ENCODE peak calls at places on chromosomes 12 and 14, in six cellular contexts. N is WTC11; S is tibial artery; P is Peyer's patch; O is CD8-positive, alpha-beta T cell; R is neural crest cell. M is an unnamed sample.

GRCh38 chr12:113797535-113797868 is 168.6 kb downstream of the RBM19 start:
- DNase-seq in N (no peak), S (no peak), P (no peak), O (no peak), R (no peak), M (no peak)

GRCh38 chr12:62933220-62933870 is 1.6 kb downstream of the PPM1H start:
- DNase-seq in N (peak; percentile 75), S (no peak), P (no peak), O (no peak), R (no peak), M (peak; percentile 37)

GRCh38 chr14:21101802-21102413 is 1.0 kb downstream of the TMEM253 start:
- DNase-seq in N (no peak), S (no peak), P (no peak), O (no peak), R (no peak), M (no peak)

GRCh38 chr12:54036620-54037359 is 3.9 kb downstream of the HOXC5 start:
- DNase-seq in N (no peak), S (peak; percentile 83), P (no peak), O (no peak), R (no peak), M (no peak)

GRCh38 chr14:94227029-94227428 is 52.9 kb downstream of the PPP4R4 start:
- DNase-seq in N (no peak), S (no peak), P (no peak), O (no peak), R (no peak), M (no peak)

GRCh38 chr14:36426836-36427235 is 93.2 kb downstream of the NKX2-1 start:
- DNase-seq in N (no peak), S (no peak), P (no peak), O (no peak), R (no peak), M (peak; percentile 47)

GRCh38 chr12:28622416-28622815 is 432.2 kb downstream of the CCDC91 start:
- DNase-seq in N (no peak), S (no peak), P (no peak), O (no peak), R (no peak), M (no peak)

GRCh38 chr12:114396153-114396868 is 9.6 kb downstream of the TBX5 start:
- DNase-seq in N (no peak), S (no peak), P (no peak), O (no peak), R (no peak), M (no peak)

GRCh38 chr14:50334211-50334610 is 22.1 kb downstream of the DMAC2L start:
- DNase-seq in N (no peak), S (no peak), P (no peak), O (no peak), R (no peak), M (no peak)

GRCh38 chr14:71358209-71358931 is 451.1 kb downstream of the PCNX1 start:
- DNase-seq in N (no peak), S (no peak), P (no peak), O (no peak), R (no peak), M (no peak)

GRCh38 chr12:112191840-112192321 is 66.5 kb downstream of the TRAFD1 start:
- DNase-seq in N (no peak), S (no peak), P (no peak), O (no peak), R (no peak), M (no peak)

GRCh38 chr12:47964102-47964723 is 817 bp downstream of the TMEM106C start:
- DNase-seq in N (no peak), S (no peak), P (peak; percentile 19), O (no peak), R (no peak), M (peak; percentile 49)

GRCh38 chr12:113187588-113187987 is 2.1 kb downstream of the RITA1 start:
- DNase-seq in N (no peak), S (no peak), P (no peak), O (no peak), R (no peak), M (no peak)

GRCh38 chr14:43687866-43688265 is 819.2 kb downstream of the FSCB start:
- DNase-seq in N (no peak), S (no peak), P (no peak), O (no peak), R (no peak), M (no peak)

GRCh38 chr14:45135659-45136314 is at the start of gene FANCM:
- DNase-seq in N (peak; percentile 87), S (peak; percentile 96), P (peak; percentile 87), O (peak; percentile 87), R (peak; percentile 78), M (peak; percentile 78)

GRCh38 chr14:45135181-45135580 is 549 bp upstream of the FANCM start:
- DNase-seq in N (no peak), S (no peak), P (no peak), O (no peak), R (peak; percentile 5), M (no peak)

GRCh38 chr14:45133683-45134050 is 614 bp downstream of the FKBP3 start:
- DNase-seq in N (no peak), S (no peak), P (no peak), O (no peak), R (no peak), M (no peak)

GRCh38 chr14:45128963-45129629 is 5.2 kb downstream of the FKBP3 start:
- DNase-seq in N (no peak), S (no peak), P (no peak), O (no peak), R (no peak), M (no peak)

DNA sequence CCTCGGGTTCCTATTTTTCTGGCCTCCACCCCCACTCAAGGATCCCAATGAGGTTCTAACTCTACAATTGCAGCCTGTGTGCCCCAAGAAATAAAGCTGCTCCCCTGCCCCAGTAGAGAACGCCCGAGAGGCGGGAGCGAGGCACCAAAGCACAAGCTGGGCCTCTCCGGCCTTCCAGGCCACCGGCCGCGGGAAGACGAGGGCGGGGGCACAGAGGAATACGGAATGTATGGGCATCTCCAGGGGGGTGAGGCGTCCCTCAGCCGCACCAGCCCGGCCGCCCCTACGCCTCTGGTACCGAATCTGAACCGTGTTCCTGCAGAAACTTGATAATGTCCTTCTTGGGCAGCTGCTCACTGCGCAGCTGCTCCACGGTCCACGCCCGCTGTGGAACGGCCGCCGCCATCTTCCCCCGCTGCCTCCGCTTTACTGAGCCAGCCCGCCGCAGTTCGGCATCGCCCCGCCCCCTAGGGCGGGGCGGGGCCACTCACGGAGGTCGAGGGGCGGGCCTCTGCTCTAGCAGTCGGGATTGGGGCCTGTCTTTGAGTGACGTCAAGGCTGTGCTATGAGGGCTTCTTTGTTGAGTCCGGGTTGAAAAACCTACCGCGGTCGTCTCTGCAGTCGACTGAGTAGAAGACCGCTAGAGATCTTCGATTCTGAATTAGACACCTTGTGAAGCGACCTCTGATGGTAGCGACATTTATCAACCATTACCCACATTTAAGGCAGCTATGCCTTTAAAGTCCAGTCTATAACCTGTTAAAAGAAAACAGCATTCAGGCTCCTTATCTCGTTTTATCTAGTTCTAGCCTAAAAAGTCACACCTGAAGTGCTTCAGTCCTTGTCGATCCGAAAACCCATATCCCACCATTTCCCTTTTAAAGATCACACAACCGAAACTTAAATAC is at the start of gene FKBP3:
- DNase-seq in N (peak; percentile 95), S (peak; percentile 98), P (peak; percentile 98), O (peak; percentile 95), R (peak; percentile 83), M (peak; percentile 93)
- TF ChIP-seq CTCF in N (no peak), S (no peak), P (peak; percentile 44), O (no peak), R (no peak), M (no peak)

GRCh38 chr14:100375963-100376735 is 53.0 kb downstream of the SLC25A47 start:
- DNase-seq in N (peak; percentile 94), S (peak; percentile 98), P (peak; percentile 89), O (peak; percentile 90), R (peak; percentile 88), M (peak; percentile 97)
- TF ChIP-seq CTCF in N (no peak), S (no peak), P (peak; percentile 1), O (no peak), R (no peak), M (no peak)

GRCh38 chr12:45122776-45123380 is 72.0 kb upstream of the DBX2 start:
- DNase-seq in N (peak; percentile 22), S (no peak), P (no peak), O (no peak), R (no peak), M (no peak)
- TF ChIP-seq CTCF in N (no peak), S (no peak), P (no peak), O (no peak), R (peak; percentile 64), M (no peak)

GRCh38 chr14:73710737-73711136 is 3.4 kb downstream of the PNMA1 start:
- DNase-seq in N (no peak), S (no peak), P (no peak), O (no peak), R (no peak), M (no peak)

GRCh38 chr14:73712071-73712506 is 2.1 kb downstream of the PNMA1 start:
- DNase-seq in N (no peak), S (no peak), P (no peak), O (no peak), R (no peak), M (no peak)

GRCh38 chr14:73713804-73714655 is at the start of gene PNMA1:
- DNase-seq in N (peak; percentile 90), S (peak; percentile 95), P (peak; percentile 90), O (peak; percentile 87), R (peak; percentile 82), M (peak; percentile 96)

GRCh38 chr14:73713206-73713803 is 879 bp downstream of the PNMA1 start:
- DNase-seq in N (no peak), S (no peak), P (no peak), O (no peak), R (no peak), M (peak; percentile 63)

DNA sequence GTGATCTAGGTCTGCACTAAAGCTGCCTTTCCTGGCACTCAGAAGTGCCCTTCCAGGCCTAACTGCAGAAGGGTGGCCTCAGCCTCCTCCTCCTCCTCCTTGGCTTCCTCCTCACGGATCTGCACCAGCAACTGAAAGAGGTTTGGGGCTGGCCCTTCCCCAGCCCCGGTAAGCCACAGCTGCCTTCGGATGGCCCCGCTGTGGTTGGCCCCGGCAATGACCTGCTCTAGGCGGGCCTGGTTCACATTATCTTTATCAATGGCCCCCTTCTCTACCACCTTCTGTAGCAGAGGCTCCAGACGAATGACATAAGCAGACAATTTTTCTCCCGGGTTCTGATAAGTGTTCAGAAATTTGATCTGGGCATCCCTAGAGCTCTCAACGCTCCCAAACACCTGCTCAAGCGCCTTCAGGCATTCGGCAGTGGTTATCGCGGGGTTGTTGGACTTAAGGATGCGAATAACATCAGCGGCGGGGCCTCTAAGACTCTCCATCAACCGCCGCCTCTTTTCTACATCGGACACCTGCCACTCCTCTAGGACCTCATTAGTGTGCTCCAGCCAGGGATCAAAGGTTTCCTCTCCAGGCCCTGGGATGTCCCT is 1.5 kb downstream of the PNMA1 start:
- DNase-seq in N (no peak), S (no peak), P (no peak), O (peak; percentile 21), R (no peak), M (no peak)
- TF ChIP-seq CTCF in N (no peak), S (no peak), P (no peak), O (no peak), R (no peak), M (no peak)

M was measured in glutamatergic neuron.